ENCODE peak calls at places on chromosomes 7 and 10, in ten cellular contexts. K is GM23338; F is coronary artery; Q is hepatocyte; J is epithelial cell of prostate; M is HL-60; W is fibroblast of lung; N is pancreas; R is CD8-positive, alpha-beta T cell; I is neural progenitor cell. U is an unnamed sample.
A peak's percentile ranks its signal among the peaks of the same experiment; 100 is the strongest.

GRCh38 chr10:132974886-132975881 is 32.8 kb upstream of the CFAP46 start:
- DNase-seq in K (no peak), F (no peak), Q (no peak), J (no peak), M (no peak), W (peak; percentile 42), N (no peak), R (no peak), I (no peak), U (no peak)

GRCh38 chr10:126016156-126016805 is 119.9 kb downstream of the FANK1 start:
- DNase-seq in K (no peak), F (no peak), Q (no peak), J (no peak), M (no peak), W (peak; percentile 45), N (no peak), R (no peak), I (no peak), U (no peak)

GRCh38 chr10:6059506-6059905 is 2.7 kb downstream of the IL2RA start:
- DNase-seq in K (no peak), F (no peak), Q (no peak), J (no peak), M (no peak), W (no peak), N (no peak), R (no peak), I (no peak), U (no peak)

GRCh38 chr7:141550694-141551079 is 523 bp upstream of the AGK start:
- DNase-seq in K (peak; percentile 28), F (no peak), Q (peak; percentile 6), J (no peak), M (no peak), W (no peak), N (no peak), R (no peak), I (peak; percentile 26), U (no peak)

GRCh38 chr7:11170160-11170559 is 196.5 kb downstream of the PHF14 start:
- DNase-seq in K (no peak), F (no peak), Q (no peak), J (no peak), M (no peak), W (no peak), N (no peak), R (no peak), I (no peak), U (no peak)

GRCh38 chr7:156496491-156497264 is 143.9 kb upstream of the RNF32 start:
- DNase-seq in K (no peak), F (no peak), Q (no peak), J (no peak), M (no peak), W (no peak), N (no peak), R (no peak), I (no peak), U (no peak)

GRCh38 chr10:21534611-21535493 is 820 bp downstream of the MLLT10 start:
- DNase-seq in K (peak; percentile 79), F (peak; percentile 78), Q (peak; percentile 83), J (no peak), M (peak; percentile 10), W (peak; percentile 56), N (peak; percentile 45), R (no peak), I (peak; percentile 87), U (peak; percentile 60)

GRCh38 chr10:59557052-59557451 is 152.6 kb downstream of the SLC16A9 start:
- DNase-seq in K (peak; percentile 77), F (no peak), Q (no peak), J (no peak), M (no peak), W (no peak), N (peak; percentile 13), R (no peak), I (peak; percentile 68), U (no peak)

GRCh38 chr7:822692-823276 is 9.5 kb upstream of the SUN1 start:
- DNase-seq in K (peak; percentile 83), F (no peak), Q (no peak), J (no peak), M (no peak), W (no peak), N (peak; percentile 31), R (no peak), I (peak; percentile 55), U (no peak)

GRCh38 chr7:824664-825063 is 7.6 kb upstream of the SUN1 start:
- DNase-seq in K (no peak), F (no peak), Q (no peak), J (no peak), M (no peak), W (no peak), N (no peak), R (no peak), I (no peak), U (peak; percentile 35)

GRCh38 chr7:823639-824038 is 8.6 kb upstream of the SUN1 start:
- DNase-seq in K (no peak), F (no peak), Q (no peak), J (no peak), M (no peak), W (no peak), N (no peak), R (no peak), I (no peak), U (no peak)

GRCh38 chr7:825386-825785 is 6.9 kb upstream of the SUN1 start:
- DNase-seq in K (no peak), F (no peak), Q (no peak), J (no peak), M (no peak), W (peak; percentile 61), N (no peak), R (no peak), I (no peak), U (no peak)

DNA sequence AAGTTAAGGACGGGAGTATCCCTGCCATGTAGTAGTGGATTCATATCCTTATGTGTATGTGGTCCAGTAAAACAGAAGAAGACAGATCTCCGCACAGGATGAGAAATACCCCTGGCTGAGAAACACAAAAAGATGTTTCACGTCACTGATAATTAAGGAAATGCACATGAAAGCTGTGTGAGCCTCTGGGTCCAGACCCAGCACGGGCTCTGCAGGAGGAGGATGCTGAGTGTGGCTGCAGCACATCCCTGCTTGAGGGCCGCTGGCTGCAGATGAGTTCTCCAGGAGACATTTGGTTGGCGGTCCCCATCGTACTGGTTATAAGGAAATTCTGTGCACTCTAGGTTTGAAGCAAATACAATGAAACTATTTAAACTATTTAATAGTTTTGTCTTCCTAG is 8.2 kb upstream of the SUN1 start:
- DNase-seq in K (no peak), F (no peak), Q (no peak), J (no peak), M (no peak), W (no peak), N (no peak), R (no peak), I (no peak), U (peak; percentile 8)
- H3K27ac ChIP-seq in K (no peak overlapping the region), F (peak overlapping the region; percentile 52), Q (no peak overlapping the region), J (peak overlapping the region; percentile 55), M (no peak overlapping the region), W (peak overlapping the region; percentile 77), N (no peak overlapping the region), R (no peak overlapping the region), I (no peak overlapping the region), U (no peak overlapping the region)

GRCh38 chr10:89474452-89474851 is 60.1 kb downstream of the IFIT5 start:
- DNase-seq in K (no peak), F (no peak), Q (no peak), J (no peak), M (no peak), W (no peak), N (no peak), R (no peak), I (no peak), U (no peak)
- H3K27ac ChIP-seq in K (no peak overlapping the region), F (peak overlapping the region; percentile 25), Q (no peak overlapping the region), J (no peak overlapping the region), M (no peak overlapping the region), W (no peak overlapping the region), N (peak overlapping the region; percentile 25), R (no peak overlapping the region), I (no peak overlapping the region), U (no peak overlapping the region)

GRCh38 chr10:124308351-124308645 is 110.4 kb downstream of the OAT start:
- DNase-seq in K (no peak), F (no peak), Q (no peak), J (no peak), M (no peak), W (no peak), N (no peak), R (no peak), I (no peak), U (no peak)

GRCh38 chr10:124305984-124306383 is 112.7 kb downstream of the OAT start:
- DNase-seq in K (no peak), F (no peak), Q (no peak), J (no peak), M (no peak), W (no peak), N (no peak), R (no peak), I (no peak), U (no peak)

GRCh38 chr10:124307531-124308350 is 111.0 kb downstream of the OAT start:
- DNase-seq in K (no peak), F (no peak), Q (no peak), J (no peak), M (no peak), W (no peak), N (no peak), R (no peak), I (no peak), U (no peak)

GRCh38 chr10:124306520-124306919 is 112.2 kb downstream of the OAT start:
- DNase-seq in K (no peak), F (no peak), Q (no peak), J (no peak), M (no peak), W (no peak), N (no peak), R (no peak), I (no peak), U (no peak)

DNA sequence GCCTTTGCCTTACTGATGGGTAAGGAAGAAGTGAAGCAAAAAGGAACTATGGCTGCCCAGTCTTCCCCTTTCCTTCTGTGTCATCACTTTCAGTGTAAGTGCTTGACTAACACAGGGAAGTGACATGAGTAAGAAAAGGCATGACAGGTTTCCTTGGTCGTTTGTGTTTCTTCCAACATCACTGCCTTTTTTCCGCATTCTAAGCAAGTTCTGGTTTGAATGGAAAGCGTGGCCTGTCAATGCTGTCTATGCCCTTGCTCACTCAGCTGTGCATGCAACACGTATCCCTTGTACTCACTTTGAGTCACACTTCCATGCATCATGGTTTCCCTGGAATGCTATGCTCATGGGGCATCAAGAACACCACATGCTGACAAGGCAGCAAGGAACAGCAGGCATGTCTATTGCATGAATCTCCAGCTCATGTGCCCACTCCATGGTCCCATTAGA is 111.8 kb downstream of the OAT start:
- DNase-seq in K (no peak), F (no peak), Q (no peak), J (peak; percentile 18), M (peak; percentile 45), W (peak; percentile 26), N (no peak), R (no peak), I (no peak), U (no peak)
- H3K27ac ChIP-seq in K (no peak overlapping the region), F (no peak overlapping the region), Q (no peak overlapping the region), J (no peak overlapping the region), M (no peak overlapping the region), W (no peak overlapping the region), N (no peak overlapping the region), R (no peak overlapping the region), I (no peak overlapping the region), U (no peak overlapping the region)

DNA sequence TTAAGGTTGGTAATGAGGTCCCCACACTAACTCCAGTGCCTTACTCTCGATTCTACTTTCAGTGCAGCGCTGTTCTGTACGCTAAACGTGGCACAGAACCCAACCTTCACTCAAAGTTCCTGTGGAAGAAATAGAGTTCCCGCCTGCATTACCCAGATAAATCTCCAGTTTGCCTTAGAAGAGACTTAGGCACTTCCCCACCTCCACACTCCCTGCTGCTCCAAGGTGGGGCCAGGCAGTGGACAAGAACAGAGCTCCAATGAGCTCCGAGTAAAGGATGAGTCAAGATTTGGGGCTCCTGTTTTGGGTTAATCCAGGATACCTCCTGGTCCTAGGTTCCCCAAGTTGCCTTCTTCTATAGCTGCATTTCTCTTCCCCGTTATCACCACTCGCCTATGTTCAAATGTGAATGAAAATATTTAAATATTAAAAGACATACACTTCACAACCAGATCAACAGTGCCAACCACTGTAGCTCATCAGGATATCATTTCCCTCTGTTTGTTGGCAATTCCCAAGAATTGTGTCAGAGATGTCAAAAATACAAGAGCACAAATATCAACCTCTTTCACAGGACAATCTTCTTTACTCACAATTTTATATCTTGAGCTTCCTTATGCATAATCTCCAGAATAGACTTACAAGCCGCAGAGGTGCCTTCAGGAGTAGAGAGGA is 48.0 kb downstream of the MALSU1 start:
- DNase-seq in K (no peak), F (no peak), Q (no peak), J (no peak), M (no peak), W (peak; percentile 29), N (no peak), R (no peak), I (no peak), U (no peak)
- H3K27ac ChIP-seq in K (peak overlapping the region; percentile 67), F (no peak overlapping the region), Q (peak overlapping the region; percentile 11), J (peak overlapping the region; percentile 39), M (no peak overlapping the region), W (peak overlapping the region; percentile 13), N (no peak overlapping the region), R (no peak overlapping the region), I (no peak overlapping the region), U (no peak overlapping the region)

U was measured in CD8-positive, alpha-beta memory T cell.